ENCODE peak calls at places on chromosome 4, in five cellular contexts. K is GM23338, A is breast epithelium, T is HFFc6, X is epithelial cell of esophagus. Q is an unnamed sample.

GRCh38 chr4:7876096-7876993 is 63.3 kb downstream of the AFAP1 start:
- DNase-seq in X (no peak), A (no peak), K (peak), T (peak), Q (no peak)

GRCh38 chr4:143399113-143399949 is 62.7 kb downstream of the GAB1 start:
- DNase-seq in T (peak), K (peak), X (peak), A (no peak), Q (no peak)

GRCh38 chr4:169791527-169792156 is 33.9 kb upstream of the HPF1 start:
- DNase-seq in A (no peak), K (peak), T (peak), X (peak), Q (peak)

GRCh38 chr4:182212211-182212761 is 30.9 kb upstream of the TENM3 start:
- DNase-seq in A (no peak), T (peak), K (peak), X (peak), Q (no peak)

GRCh38 chr4:22869235-22869634 is 176.5 kb downstream of the GBA3 start:
- DNase-seq in X (no peak), K (peak), A (no peak), T (no peak), Q (no peak)

GRCh38 chr4:137961051-137961438 is 281.1 kb downstream of the SLC7A11 start:
- DNase-seq in K (no peak), X (peak), T (peak), A (peak), Q (no peak)

GRCh38 chr4:46844325-46844917 is 64.6 kb downstream of the COX7B2 start:
- DNase-seq in T (peak), A (no peak), X (peak), K (peak), Q (no peak)

GRCh38 chr4:41360911-41361830 is 104.4 kb downstream of the UCHL1 start:
- DNase-seq in X (peak), K (peak), A (no peak), T (no peak), Q (no peak)

GRCh38 chr4:95255396-95256107 is 293.2 kb downstream of the UNC5C start:
- DNase-seq in T (no peak), X (peak), A (no peak), K (no peak), Q (no peak)

GRCh38 chr4:142091085-142091513 is 454.7 kb downstream of the IL15 start:
- DNase-seq in A (peak), X (peak), T (peak), K (no peak), Q (no peak)

GRCh38 chr4:5836943-5837342 is 55.9 kb downstream of the CRMP1 start:
- DNase-seq in T (no peak), K (no peak), X (no peak), A (no peak), Q (no peak)

GRCh38 chr4:110270492-110271197 is 72.2 kb upstream of the ELOVL6 start:
- DNase-seq in K (no peak), X (peak), A (no peak), T (peak), Q (no peak)

GRCh38 chr4:81684357-81684756 is 212.7 kb upstream of the RASGEF1B start:
- DNase-seq in K (no peak), X (peak), A (no peak), T (no peak), Q (no peak)

GRCh38 chr4:97507587-97508245 is 635.6 kb downstream of the STPG2 start:
- DNase-seq in T (no peak), K (peak), A (no peak), X (peak), Q (no peak)

GRCh38 chr4:102869569-102870227 is 906 bp downstream of the CISD2 start:
- DNase-seq in K (peak), X (peak), T (no peak), A (no peak), Q (no peak)

GRCh38 chr4:14994242-14994641 is 8.0 kb upstream of the CPEB2 start:
- DNase-seq in A (no peak), X (peak), K (no peak), T (no peak), Q (no peak)

GRCh38 chr4:41203841-41204240 is 10.5 kb downstream of the APBB2 start:
- DNase-seq in K (no peak), A (no peak), X (no peak), T (no peak), Q (no peak)

GRCh38 chr4:57136281-57136680 is 26.1 kb upstream of the IGFBP7 start:
- DNase-seq in K (no peak), T (peak), X (peak), A (no peak), Q (no peak)

GRCh38 chr4:166042510-166043055 is 169.5 kb downstream of the TLL1 start:
- DNase-seq in A (peak), X (peak), T (no peak), K (no peak), Q (no peak)

GRCh38 chr4:122963222-122963621 is 40.8 kb upstream of the NUDT6 start:
- DNase-seq in T (no peak), X (peak), K (no peak), A (no peak), Q (no peak)

GRCh38 chr4:6889736-6890324 is 19.8 kb upstream of the TBC1D14 start:
- DNase-seq in K (no peak), X (no peak), T (no peak), A (no peak), Q (no peak)

GRCh38 chr4:112236040-112236439 is 4.5 kb downstream of the AP1AR start:
- DNase-seq in K (no peak), A (no peak), T (no peak), X (no peak), Q (no peak)

GRCh38 chr4:42357325-42357724 is 40.0 kb upstream of the SHISA3 start:
- DNase-seq in K (no peak), X (no peak), A (no peak), T (no peak), Q (no peak)

GRCh38 chr4:7015383-7016035 is 27.7 kb upstream of the TADA2B start:
- DNase-seq in K (no peak), A (no peak), X (no peak), T (no peak), Q (no peak)

GRCh38 chr4:153497091-153497531 is 31.0 kb downstream of the TMEM131L start:
- DNase-seq in K (no peak), T (no peak), X (peak), A (no peak), Q (no peak)

GRCh38 chr4:185112104-185112503 is 31.0 kb upstream of the SLC25A4 start:
- DNase-seq in A (no peak), K (no peak), T (peak), X (peak), Q (no peak)

GRCh38 chr4:78688385-78688784 is 87.8 kb upstream of the BMP2K start:
- DNase-seq in K (no peak), A (no peak), T (no peak), X (peak), Q (no peak)

GRCh38 chr4:61795998-61796397 is 595.9 kb downstream of the ADGRL3 start:
- DNase-seq in T (no peak), A (no peak), X (no peak), K (no peak), Q (no peak)

GRCh38 chr4:48543796-48544195 is 53.7 kb downstream of the ZAR1 start:
- DNase-seq in T (no peak), K (no peak), A (no peak), X (peak), Q (no peak)

GRCh38 chr4:46124773-46125172 is 919 bp upstream of the GABRG1 start:
- DNase-seq in X (no peak), K (peak), T (no peak), A (no peak), Q (no peak)

GRCh38 chr4:94453534-94453963 is 1.8 kb downstream of the PDLIM5 start:
- DNase-seq in X (no peak), T (no peak), K (no peak), A (no peak), Q (no peak)

GRCh38 chr4:2416564-2417195 is 1.8 kb downstream of the ZFYVE28 start:
- DNase-seq in T (no peak), X (no peak), K (peak), A (no peak), Q (peak)

GRCh38 chr4:44740201-44740600 is 13.8 kb upstream of the GNPDA2 start:
- DNase-seq in X (peak), A (no peak), T (no peak), K (no peak), Q (no peak)

GRCh38 chr4:44736900-44737299 is 10.5 kb upstream of the GNPDA2 start:
- DNase-seq in A (no peak), T (no peak), X (no peak), K (no peak), Q (no peak)

DNA sequence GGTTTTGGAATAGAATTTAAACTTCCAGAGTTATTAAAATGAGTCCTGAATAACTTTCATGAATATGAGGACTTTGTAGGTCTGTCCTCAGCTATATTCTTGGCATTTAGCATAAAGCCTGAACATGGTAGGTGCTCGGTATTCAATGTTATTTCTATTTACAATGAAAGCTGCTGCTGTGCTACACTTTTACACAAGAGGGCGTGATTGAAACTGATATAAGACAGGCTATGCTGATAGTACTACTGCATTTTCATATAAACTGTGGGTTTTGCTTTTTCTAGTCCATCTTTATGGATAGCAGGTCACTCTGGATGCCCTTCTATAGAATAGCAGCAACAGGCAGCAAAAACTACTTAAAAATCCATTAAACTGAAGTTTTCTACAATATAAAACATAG is 12.3 kb upstream of the GNPDA2 start:
- DNase-seq in T (peak), K (peak), A (no peak), X (peak), Q (no peak)
- TF ChIP-seq CTCF in T (peak), K (peak), A (no peak), X (peak), Q (peak)

GRCh38 chr4:88097301-88097700 is 61.1 kb downstream of the ABCG2 start:
- DNase-seq in X (no peak), K (no peak), A (no peak), T (peak), Q (no peak)
- TF ChIP-seq CTCF in X (no peak), K (no peak), A (no peak), T (no peak), Q (no peak)

GRCh38 chr4:4328206-4328605 is 38.2 kb downstream of the ZBTB49 start:
- DNase-seq in X (no peak), T (no peak), K (no peak), A (no peak), Q (no peak)

GRCh38 chr4:4329496-4329895 is 39.4 kb downstream of the ZBTB49 start:
- DNase-seq in K (no peak), T (no peak), X (no peak), A (no peak), Q (no peak)

GRCh38 chr4:4328840-4329239 is 38.8 kb downstream of the ZBTB49 start:
- DNase-seq in X (no peak), T (no peak), K (no peak), A (no peak), Q (no peak)

GRCh38 chr4:4326136-4326535 is 36.1 kb downstream of the ZBTB49 start:
- DNase-seq in X (no peak), A (no peak), K (no peak), T (no peak), Q (no peak)

DNA sequence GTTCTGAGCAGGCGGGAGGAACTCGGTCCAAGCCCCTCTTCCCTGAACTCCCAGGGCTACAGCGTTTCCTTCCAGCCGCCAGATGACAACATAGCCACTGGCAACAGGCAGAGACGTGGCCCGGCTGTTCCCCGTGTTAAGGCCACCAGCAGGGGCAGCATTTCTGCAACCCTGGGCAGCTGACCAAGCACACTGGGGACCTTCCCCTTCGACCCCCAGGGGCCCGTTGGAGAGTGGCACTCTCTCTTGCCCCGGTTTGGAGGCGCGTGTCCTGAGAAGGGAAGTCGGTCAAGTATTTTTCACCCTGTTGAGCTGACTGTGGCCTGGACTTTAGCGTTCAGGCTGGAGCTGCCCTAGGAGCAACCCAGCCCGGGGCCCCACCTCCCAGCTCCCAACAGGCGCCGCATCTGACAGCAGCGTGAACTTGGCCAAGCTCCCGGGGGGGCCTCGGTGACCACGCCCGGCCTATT is 37.6 kb downstream of the ZBTB49 start:
- DNase-seq in T (no peak), K (peak), X (peak), A (no peak), Q (no peak)
- TF ChIP-seq CTCF in T (peak), K (peak), X (no peak), A (no peak), Q (peak)

GRCh38 chr4:147594107-147594506 is 23.1 kb upstream of the TMEM184C start:
- DNase-seq in A (no peak), X (no peak), K (peak), T (no peak), Q (no peak)
- TF ChIP-seq CTCF in A (no peak), X (peak), K (peak), T (peak), Q (no peak)

DNA sequence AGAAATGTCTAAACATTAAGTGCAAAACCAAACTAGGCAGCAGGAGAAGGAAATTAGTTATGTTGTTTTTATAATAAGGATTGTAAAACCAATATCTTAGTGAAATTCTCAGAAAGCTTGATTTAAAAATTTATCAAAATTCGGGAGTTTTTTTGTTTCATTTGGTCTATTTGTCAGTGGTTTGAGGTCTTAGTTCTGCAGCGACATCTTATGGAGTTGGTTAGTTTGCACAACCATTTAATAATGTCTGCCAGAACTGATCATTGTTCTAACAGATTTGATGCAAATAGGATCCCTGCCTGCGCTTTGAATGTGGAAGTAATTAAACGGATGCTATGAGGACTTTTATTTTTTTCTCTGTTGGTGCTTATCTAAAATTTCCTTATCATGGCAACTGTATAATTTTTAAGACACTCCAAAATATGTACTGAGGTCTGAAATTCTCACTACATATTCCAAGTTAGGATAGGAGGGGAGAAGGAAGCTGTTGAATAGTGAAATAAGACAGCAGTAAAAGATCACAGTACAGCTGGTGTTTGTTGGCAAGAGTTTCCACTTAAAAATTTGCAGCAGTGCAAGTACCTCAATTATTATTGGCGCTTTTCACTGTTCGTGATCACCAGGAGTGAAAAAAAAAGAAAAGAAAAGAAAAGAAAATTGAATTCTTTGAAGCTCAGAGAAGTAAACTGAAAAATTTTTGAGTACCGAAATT is 2521.4 kb downstream of the ARAP2 start:
- DNase-seq in A (no peak), T (peak), K (no peak), X (no peak), Q (no peak)
- TF ChIP-seq CTCF in A (no peak), T (peak), K (no peak), X (peak), Q (no peak)

DNA sequence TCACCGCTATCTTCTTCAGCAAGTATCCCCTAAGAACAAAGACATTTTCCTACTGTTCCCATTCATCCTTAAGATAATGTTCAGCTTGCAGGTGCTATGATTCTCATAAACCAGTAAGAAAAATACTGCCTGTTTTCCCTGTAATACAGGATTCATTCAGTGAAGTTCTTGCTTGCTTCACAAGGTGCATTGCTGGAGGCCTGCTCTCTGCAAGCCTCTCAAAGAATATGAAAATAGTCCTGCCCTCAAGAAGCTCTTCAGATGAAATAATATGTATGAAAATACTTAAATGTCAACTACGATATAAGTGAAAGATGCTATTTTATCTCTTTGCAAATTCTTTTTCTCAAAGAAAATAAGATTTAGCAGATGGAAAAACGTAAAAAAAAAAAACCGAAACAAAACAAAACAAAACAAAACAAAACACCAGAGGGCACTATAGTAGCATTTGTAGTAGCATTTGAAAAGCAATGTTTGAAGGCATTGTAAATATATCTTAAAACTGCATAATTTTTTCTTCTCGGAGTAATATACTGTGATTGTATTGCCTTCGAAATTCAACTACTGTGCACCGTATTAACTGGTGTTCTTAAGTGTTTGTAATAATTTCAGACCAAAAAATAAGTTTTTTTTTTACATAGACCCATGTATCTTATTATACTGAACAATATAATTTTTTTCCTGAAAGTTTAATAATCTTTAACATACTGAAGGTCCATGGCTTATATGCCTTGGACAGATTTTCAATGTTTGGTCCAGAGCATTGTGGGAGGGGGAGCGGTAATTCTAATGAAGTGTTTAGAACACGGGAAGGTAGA is 26.0 kb downstream of the ADH4 start:
- DNase-seq in T (no peak), K (peak), A (no peak), X (peak), Q (no peak)
- TF ChIP-seq CTCF in T (peak), K (peak), A (no peak), X (no peak), Q (peak)

DNA sequence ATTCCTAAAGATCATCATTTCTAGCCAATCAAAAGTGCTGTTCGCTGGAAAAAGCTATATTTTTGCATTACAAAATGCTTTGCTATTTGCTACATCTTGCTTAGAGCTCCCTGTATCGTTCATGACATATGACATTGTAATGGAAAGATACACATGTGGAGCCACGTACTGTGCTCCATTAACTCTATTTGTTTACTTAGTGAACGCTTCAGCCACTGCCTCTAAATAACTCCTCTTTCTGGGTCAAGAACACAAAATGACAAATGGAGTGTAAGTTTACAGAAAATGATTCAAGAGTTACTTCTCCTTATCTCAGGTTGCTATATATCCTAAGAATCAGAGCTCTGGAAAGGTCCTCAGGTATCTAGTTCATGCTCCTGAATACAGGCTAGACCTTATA is 329.1 kb upstream of the SMIM31 start:
- DNase-seq in T (no peak), A (no peak), X (no peak), K (no peak), Q (no peak)
- TF ChIP-seq CTCF in T (no peak), A (no peak), X (no peak), K (no peak), Q (no peak)

DNA sequence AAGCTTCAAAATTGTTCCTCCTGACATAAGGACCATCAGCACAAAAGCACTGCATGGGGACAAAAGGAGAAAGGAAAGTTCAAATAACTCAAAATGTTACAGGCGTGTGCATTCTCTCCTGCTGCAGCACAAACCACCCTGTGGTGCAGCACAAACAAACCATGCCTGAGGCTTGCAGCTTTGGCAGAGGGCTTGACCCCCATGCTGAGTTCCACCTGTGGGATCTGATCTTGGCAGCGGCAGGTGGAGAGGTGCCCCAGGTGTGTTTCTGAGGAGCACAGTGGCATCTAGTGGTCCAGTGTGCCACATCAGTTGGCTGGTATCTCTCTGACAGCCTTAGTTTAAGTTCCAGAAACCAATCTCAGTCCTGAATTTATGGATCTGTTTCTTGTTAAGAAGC is 164.6 kb downstream of the SOWAHB start:
- DNase-seq in K (no peak), A (peak), X (peak), T (no peak), Q (no peak)
- TF ChIP-seq CTCF in K (no peak), A (peak), X (peak), T (peak), Q (no peak)

DNA sequence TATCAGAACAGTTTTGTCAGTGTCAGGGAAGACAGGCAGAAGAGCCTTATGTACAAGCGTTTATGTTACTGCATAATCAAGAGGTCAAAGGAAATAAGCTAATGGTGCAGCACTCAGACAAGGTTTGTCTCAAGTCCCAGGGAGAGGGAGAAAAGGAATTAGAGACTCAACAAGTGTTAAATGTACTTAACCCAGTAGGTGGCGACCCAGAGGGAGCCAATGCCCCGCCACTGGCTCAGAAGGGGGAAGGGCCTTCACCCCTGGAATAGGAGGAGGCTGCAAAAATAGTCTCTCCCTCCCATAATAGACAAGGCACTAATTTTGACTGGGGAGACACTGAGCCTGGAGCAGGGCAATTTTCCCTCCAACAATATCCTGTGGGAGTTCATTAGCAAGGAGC is 14.1 kb upstream of the PAPSS1 start:
- DNase-seq in K (peak), A (no peak), T (no peak), X (peak), Q (no peak)
- TF ChIP-seq CTCF in K (peak), A (no peak), T (peak), X (peak), Q (peak)